ENCODE peak calls at places on chromosomes 12 and 14, in four cellular contexts. K, W, Q and N are unnamed samples.

GRCh38 chr12:24905431-24905830 is 43.5 kb downstream of the BCAT1 start:
- DNase-seq in K (no peak), W (no peak), Q (no peak), N (no peak)

GRCh38 chr14:98951521-98952152 is 320.4 kb downstream of the BCL11B start:
- DNase-seq in K (no peak), W (no peak), Q (no peak), N (no peak)

GRCh38 chr12:104747956-104748355 is 210.1 kb downstream of the SLC41A2 start:
- DNase-seq in K (no peak), W (no peak), Q (no peak), N (no peak)

GRCh38 chr14:101743701-101744100 is 17.8 kb upstream of the PPP2R5C start:
- DNase-seq in K (no peak), W (no peak), Q (no peak), N (no peak)

GRCh38 chr12:108784270-108784669 is 53.0 kb upstream of the CORO1C start:
- DNase-seq in K (no peak), W (no peak), Q (no peak), N (no peak)

GRCh38 chr12:76539727-76540126 is 19.8 kb downstream of the OSBPL8 start:
- DNase-seq in K (no peak), W (no peak), Q (no peak), N (no peak)

GRCh38 chr12:130124605-130125244 is 37.5 kb upstream of the FZD10 start:
- DNase-seq in K (no peak), W (no peak), Q (no peak), N (no peak)

GRCh38 chr12:121955258-121956040 is 37.1 kb downstream of the CFAP251 start:
- DNase-seq in K (no peak), W (no peak), Q (no peak), N (peak)

GRCh38 chr12:11862794-11863193 is 207.9 kb upstream of the BCL2L14 start:
- DNase-seq in K (no peak), W (no peak), Q (no peak), N (no peak)

GRCh38 chr14:22908601-22909000 is 10.3 kb downstream of the RBM23 start:
- DNase-seq in K (no peak), W (no peak), Q (no peak), N (peak)

GRCh38 chr12:74782086-74782485 is 244.5 kb downstream of the ATXN7L3B start:
- DNase-seq in K (no peak), W (no peak), Q (no peak), N (no peak)

GRCh38 chr12:10968765-10969456 is 17.8 kb downstream of the TAS2R50 start:
- DNase-seq in K (no peak), W (no peak), Q (no peak), N (no peak)

GRCh38 chr12:96457191-96457930 is 32.0 kb upstream of the CFAP54 start:
- DNase-seq in K (no peak), W (no peak), Q (no peak), N (no peak)

GRCh38 chr14:32400480-32400879 is 71.4 kb downstream of the AKAP6 start:
- DNase-seq in K (no peak), W (no peak), Q (no peak), N (no peak)

GRCh38 chr12:1173806-1174617 is 183.0 kb downstream of the ERC1 start:
- DNase-seq in K (no peak), W (no peak), Q (no peak), N (no peak)